ENCODE peak calls at places on chromosomes 1 and 21, in eight cellular contexts. One of them, this sample, is unnamed. For H3K27me3, the result is how much of the 10 kb centered on the place peaks cover.

GRCh38 chr1:61645476-61645875 is 79.5 kb downstream of the TM2D1 start:
- DNase-seq in CD8-positive, alpha-beta memory T cell: no peak
- DNase-seq in GM23338: no peak
- DNase-seq in keratinocyte: no peak
- DNase-seq in BJ: no peak
- DNase-seq in kidney epithelial cell: no peak
- DNase-seq in upper lobe of right lung: no peak
- DNase-seq in body of pancreas: no peak
- DNase-seq in this sample: no peak

GRCh38 chr21:38506606-38507331 is 8.5 kb upstream of the ERG start:
- DNase-seq in CD8-positive, alpha-beta memory T cell: no peak
- DNase-seq in GM23338: peak
- DNase-seq in keratinocyte: no peak
- DNase-seq in BJ: no peak
- DNase-seq in kidney epithelial cell: no peak
- DNase-seq in upper lobe of right lung: no peak
- DNase-seq in body of pancreas: no peak
- DNase-seq in this sample: no peak

GRCh38 chr1:33763406-33763805 is 100.5 kb upstream of the HMGB4 start:
- DNase-seq in CD8-positive, alpha-beta memory T cell: no peak
- DNase-seq in GM23338: no peak
- DNase-seq in keratinocyte: peak
- DNase-seq in BJ: peak
- DNase-seq in kidney epithelial cell: no peak
- DNase-seq in upper lobe of right lung: no peak
- DNase-seq in body of pancreas: no peak
- DNase-seq in this sample: no peak

GRCh38 chr1:19009882-19010321 is 53.4 kb upstream of the IFFO2 start:
- DNase-seq in CD8-positive, alpha-beta memory T cell: no peak
- DNase-seq in GM23338: peak
- DNase-seq in keratinocyte: peak
- DNase-seq in BJ: peak
- DNase-seq in kidney epithelial cell: peak
- DNase-seq in upper lobe of right lung: no peak
- DNase-seq in body of pancreas: peak
- DNase-seq in this sample: no peak

GRCh38 chr1:225437710-225438437 is 10.0 kb upstream of the LBR start:
- DNase-seq in CD8-positive, alpha-beta memory T cell: no peak
- DNase-seq in GM23338: peak
- DNase-seq in keratinocyte: no peak
- DNase-seq in BJ: no peak
- DNase-seq in kidney epithelial cell: no peak
- DNase-seq in upper lobe of right lung: no peak
- DNase-seq in body of pancreas: no peak
- DNase-seq in this sample: no peak

GRCh38 chr1:31573261-31573660 is 3.1 kb upstream of the TINAGL1 start:
- DNase-seq in CD8-positive, alpha-beta memory T cell: no peak
- DNase-seq in GM23338: no peak
- DNase-seq in keratinocyte: no peak
- DNase-seq in BJ: no peak
- DNase-seq in kidney epithelial cell: no peak
- DNase-seq in upper lobe of right lung: peak
- DNase-seq in body of pancreas: no peak
- DNase-seq in this sample: no peak

GRCh38 chr21:39519835-39520234 is 68.1 kb downstream of the SH3BGR start:
- DNase-seq in CD8-positive, alpha-beta memory T cell: no peak
- DNase-seq in GM23338: no peak
- DNase-seq in keratinocyte: no peak
- DNase-seq in BJ: no peak
- DNase-seq in kidney epithelial cell: no peak
- DNase-seq in upper lobe of right lung: no peak
- DNase-seq in body of pancreas: no peak
- DNase-seq in this sample: no peak

GRCh38 chr1:27755286-27755685 is 17.7 kb upstream of the STX12 start:
- DNase-seq in CD8-positive, alpha-beta memory T cell: no peak
- DNase-seq in GM23338: no peak
- DNase-seq in keratinocyte: no peak
- DNase-seq in BJ: no peak
- DNase-seq in kidney epithelial cell: no peak
- DNase-seq in upper lobe of right lung: no peak
- DNase-seq in body of pancreas: no peak
- DNase-seq in this sample: no peak

GRCh38 chr1:92708368-92708950 is 76.4 kb downstream of the EVI5 start:
- DNase-seq in CD8-positive, alpha-beta memory T cell: no peak
- DNase-seq in GM23338: no peak
- DNase-seq in keratinocyte: no peak
- DNase-seq in BJ: no peak
- DNase-seq in kidney epithelial cell: no peak
- DNase-seq in upper lobe of right lung: no peak
- DNase-seq in body of pancreas: no peak
- DNase-seq in this sample: no peak

GRCh38 chr1:100622037-100622436 is 84.1 kb downstream of the GPR88 start:
- DNase-seq in CD8-positive, alpha-beta memory T cell: no peak
- DNase-seq in GM23338: peak
- DNase-seq in keratinocyte: no peak
- DNase-seq in BJ: peak
- DNase-seq in kidney epithelial cell: peak
- DNase-seq in upper lobe of right lung: no peak
- DNase-seq in body of pancreas: no peak
- DNase-seq in this sample: no peak

GRCh38 chr1:246602194-246602593 is 35.9 kb downstream of the CNST start:
- DNase-seq in CD8-positive, alpha-beta memory T cell: no peak
- DNase-seq in GM23338: no peak
- DNase-seq in keratinocyte: no peak
- DNase-seq in BJ: no peak
- DNase-seq in kidney epithelial cell: no peak
- DNase-seq in upper lobe of right lung: no peak
- DNase-seq in body of pancreas: no peak
- DNase-seq in this sample: no peak

GRCh38 chr1:223363057-223363855 is 720 bp downstream of the SUSD4 start:
- DNase-seq in CD8-positive, alpha-beta memory T cell: peak
- DNase-seq in GM23338: peak
- DNase-seq in keratinocyte: no peak
- DNase-seq in BJ: no peak
- DNase-seq in kidney epithelial cell: no peak
- DNase-seq in upper lobe of right lung: peak
- DNase-seq in body of pancreas: peak
- DNase-seq in this sample: peak

GRCh38 chr1:116572079-116572478 is 1.3 kb upstream of the CD58 start:
- DNase-seq in CD8-positive, alpha-beta memory T cell: no peak
- DNase-seq in GM23338: no peak
- DNase-seq in keratinocyte: no peak
- DNase-seq in BJ: no peak
- DNase-seq in kidney epithelial cell: no peak
- DNase-seq in upper lobe of right lung: no peak
- DNase-seq in body of pancreas: no peak
- DNase-seq in this sample: no peak

GRCh38 chr1:37102656-37103382 is 68.5 kb upstream of the GRIK3 start:
- DNase-seq in CD8-positive, alpha-beta memory T cell: no peak
- DNase-seq in GM23338: no peak
- DNase-seq in keratinocyte: no peak
- DNase-seq in BJ: no peak
- DNase-seq in kidney epithelial cell: no peak
- DNase-seq in upper lobe of right lung: no peak
- DNase-seq in body of pancreas: no peak
- DNase-seq in this sample: no peak

DNA sequence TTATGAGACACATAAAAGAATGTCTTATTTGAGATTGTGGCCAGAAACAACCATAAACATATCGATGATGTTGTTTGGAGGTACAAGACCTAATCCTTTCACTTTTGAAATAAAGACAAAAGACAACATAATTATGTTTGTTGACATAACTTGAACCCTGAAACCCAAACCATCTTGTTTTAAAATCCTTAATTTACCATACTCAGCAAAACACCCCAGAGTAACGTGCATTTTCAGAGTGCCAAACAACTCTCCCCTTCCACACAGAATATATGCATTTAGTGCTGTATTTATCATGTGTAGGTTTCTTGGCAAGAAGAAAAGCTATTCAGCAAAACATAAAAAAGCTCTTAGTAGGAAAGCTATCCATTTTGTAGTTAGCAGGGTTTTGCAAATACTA is 17.5 kb downstream of the SIM2 start:
- DNase-seq in CD8-positive, alpha-beta memory T cell: no peak
- DNase-seq in GM23338: no peak
- DNase-seq in keratinocyte: no peak
- DNase-seq in BJ: no peak
- DNase-seq in kidney epithelial cell: no peak
- DNase-seq in upper lobe of right lung: no peak
- DNase-seq in body of pancreas: no peak
- DNase-seq in this sample: no peak
- H3K27me3 ChIP-seq in CD8-positive, alpha-beta memory T cell: under half
- H3K27me3 ChIP-seq in GM23338: under half
- H3K27me3 ChIP-seq in keratinocyte: under half
- H3K27me3 ChIP-seq in BJ: under half
- H3K27me3 ChIP-seq in kidney epithelial cell: under half
- H3K27me3 ChIP-seq in upper lobe of right lung: half or more
- H3K27me3 ChIP-seq in body of pancreas: under half
- H3K27me3 ChIP-seq in this sample: under half

DNA sequence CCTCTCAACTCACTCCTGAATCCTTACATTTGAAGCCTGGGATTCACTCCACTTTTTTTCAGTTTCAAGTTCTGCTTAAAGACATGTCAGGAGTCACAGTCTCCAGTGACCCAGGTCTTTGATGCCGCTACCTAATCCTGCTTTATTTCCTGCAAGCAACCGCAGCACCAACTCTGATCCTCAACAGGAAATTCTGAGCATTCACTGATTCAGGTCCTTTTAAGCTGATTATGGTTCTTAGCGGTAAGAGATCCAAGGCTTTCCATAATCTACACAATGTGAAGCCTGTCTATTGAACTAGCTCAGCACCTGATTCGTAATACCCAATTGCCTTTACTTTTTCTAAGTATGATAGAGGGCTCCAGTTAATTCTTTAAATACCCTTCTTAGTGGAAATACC is 43.7 kb upstream of the PIGC start:
- DNase-seq in CD8-positive, alpha-beta memory T cell: no peak
- DNase-seq in GM23338: no peak
- DNase-seq in keratinocyte: no peak
- DNase-seq in BJ: no peak
- DNase-seq in kidney epithelial cell: no peak
- DNase-seq in upper lobe of right lung: no peak
- DNase-seq in body of pancreas: no peak
- DNase-seq in this sample: no peak
- H3K27me3 ChIP-seq in CD8-positive, alpha-beta memory T cell: under half
- H3K27me3 ChIP-seq in GM23338: under half
- H3K27me3 ChIP-seq in keratinocyte: under half
- H3K27me3 ChIP-seq in BJ: under half
- H3K27me3 ChIP-seq in kidney epithelial cell: under half
- H3K27me3 ChIP-seq in upper lobe of right lung: under half
- H3K27me3 ChIP-seq in body of pancreas: under half
- H3K27me3 ChIP-seq in this sample: under half

GRCh38 chr21:44643911-44644310 is 2.3 kb upstream of the KRTAP10-11 start:
- DNase-seq in CD8-positive, alpha-beta memory T cell: no peak
- DNase-seq in GM23338: no peak
- DNase-seq in keratinocyte: no peak
- DNase-seq in BJ: no peak
- DNase-seq in kidney epithelial cell: no peak
- DNase-seq in upper lobe of right lung: no peak
- DNase-seq in body of pancreas: no peak
- DNase-seq in this sample: no peak

GRCh38 chr21:44647222-44647552 is 973 bp downstream of the KRTAP10-11 start:
- DNase-seq in CD8-positive, alpha-beta memory T cell: no peak
- DNase-seq in GM23338: no peak
- DNase-seq in keratinocyte: no peak
- DNase-seq in BJ: no peak
- DNase-seq in kidney epithelial cell: no peak
- DNase-seq in upper lobe of right lung: no peak
- DNase-seq in body of pancreas: no peak
- DNase-seq in this sample: no peak

GRCh38 chr21:44640761-44641160 is 3.6 kb downstream of the KRTAP10-10 start:
- DNase-seq in CD8-positive, alpha-beta memory T cell: no peak
- DNase-seq in GM23338: no peak
- DNase-seq in keratinocyte: no peak
- DNase-seq in BJ: no peak
- DNase-seq in kidney epithelial cell: no peak
- DNase-seq in upper lobe of right lung: no peak
- DNase-seq in body of pancreas: no peak
- DNase-seq in this sample: no peak

GRCh38 chr21:44648557-44649311 is 2.5 kb downstream of the KRTAP10-11 start:
- DNase-seq in CD8-positive, alpha-beta memory T cell: no peak
- DNase-seq in GM23338: no peak
- DNase-seq in keratinocyte: no peak
- DNase-seq in BJ: no peak
- DNase-seq in kidney epithelial cell: no peak
- DNase-seq in upper lobe of right lung: no peak
- DNase-seq in body of pancreas: no peak
- DNase-seq in this sample: no peak

DNA sequence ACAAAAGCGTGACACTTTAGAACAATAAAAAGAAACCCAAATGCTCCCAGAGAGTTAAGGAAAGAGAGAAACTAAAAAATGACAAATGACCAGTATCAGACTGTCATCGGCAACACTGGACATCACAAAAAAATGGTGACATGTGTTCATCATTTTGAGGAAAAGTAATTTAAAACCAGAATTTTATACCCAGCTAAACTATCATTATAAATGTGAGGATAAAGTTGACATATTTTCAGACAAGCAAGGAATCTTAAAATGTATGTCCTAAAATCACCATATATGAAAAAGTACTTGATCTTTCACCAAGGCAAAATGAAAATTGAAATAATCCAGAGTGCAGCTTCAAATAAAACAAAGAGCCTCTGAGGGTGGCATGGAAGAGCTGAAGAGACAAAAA is 1.3 kb upstream of the KRTAP10-11 start:
- DNase-seq in CD8-positive, alpha-beta memory T cell: no peak
- DNase-seq in GM23338: no peak
- DNase-seq in keratinocyte: no peak
- DNase-seq in BJ: no peak
- DNase-seq in kidney epithelial cell: no peak
- DNase-seq in upper lobe of right lung: no peak
- DNase-seq in body of pancreas: no peak
- DNase-seq in this sample: no peak
- H3K27me3 ChIP-seq in CD8-positive, alpha-beta memory T cell: under half
- H3K27me3 ChIP-seq in GM23338: under half
- H3K27me3 ChIP-seq in keratinocyte: under half
- H3K27me3 ChIP-seq in BJ: under half
- H3K27me3 ChIP-seq in kidney epithelial cell: under half
- H3K27me3 ChIP-seq in upper lobe of right lung: under half
- H3K27me3 ChIP-seq in body of pancreas: under half
- H3K27me3 ChIP-seq in this sample: under half

DNA sequence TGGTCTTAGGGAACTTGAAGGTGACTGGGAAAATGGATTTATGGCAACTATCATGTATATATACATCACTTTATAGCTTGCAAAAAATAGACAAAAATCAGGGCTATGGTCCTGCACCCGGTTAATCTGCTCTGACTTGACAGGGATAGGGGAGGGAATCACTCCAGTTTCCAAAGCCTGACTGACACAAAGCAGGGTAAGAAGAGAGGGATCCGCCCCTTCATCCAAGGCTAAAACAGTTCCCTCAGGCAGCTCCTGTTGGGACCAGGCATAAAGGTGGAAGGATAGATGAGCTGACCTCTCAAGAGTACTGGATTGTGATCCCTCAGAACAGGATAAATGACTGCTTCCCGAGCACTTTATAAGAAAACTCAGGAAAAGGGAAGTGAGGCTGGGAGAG is 1.4 kb downstream of the PBXIP1 start:
- DNase-seq in CD8-positive, alpha-beta memory T cell: no peak
- DNase-seq in GM23338: no peak
- DNase-seq in keratinocyte: no peak
- DNase-seq in BJ: no peak
- DNase-seq in kidney epithelial cell: no peak
- DNase-seq in upper lobe of right lung: no peak
- DNase-seq in body of pancreas: no peak
- DNase-seq in this sample: no peak
- H3K27me3 ChIP-seq in CD8-positive, alpha-beta memory T cell: under half
- H3K27me3 ChIP-seq in GM23338: under half
- H3K27me3 ChIP-seq in keratinocyte: under half
- H3K27me3 ChIP-seq in BJ: under half
- H3K27me3 ChIP-seq in kidney epithelial cell: under half
- H3K27me3 ChIP-seq in upper lobe of right lung: under half
- H3K27me3 ChIP-seq in body of pancreas: under half
- H3K27me3 ChIP-seq in this sample: under half

GRCh38 chr1:5477716-5478115 is 514.5 kb downstream of the NPHP4 start:
- DNase-seq in CD8-positive, alpha-beta memory T cell: no peak
- DNase-seq in GM23338: no peak
- DNase-seq in keratinocyte: no peak
- DNase-seq in BJ: no peak
- DNase-seq in kidney epithelial cell: no peak
- DNase-seq in upper lobe of right lung: no peak
- DNase-seq in body of pancreas: no peak
- DNase-seq in this sample: no peak
- H3K27me3 ChIP-seq in CD8-positive, alpha-beta memory T cell: under half
- H3K27me3 ChIP-seq in GM23338: under half
- H3K27me3 ChIP-seq in keratinocyte: under half
- H3K27me3 ChIP-seq in BJ: under half
- H3K27me3 ChIP-seq in kidney epithelial cell: under half
- H3K27me3 ChIP-seq in upper lobe of right lung: under half
- H3K27me3 ChIP-seq in body of pancreas: under half
- H3K27me3 ChIP-seq in this sample: under half

This sample was measured in naive thymus-derived CD4-positive, alpha-beta T cell.